ENCODE peak calls at places on chromosomes 4 and X, in six cellular contexts. A is activated T-cell treated with anti-CD3 and anti-CD28 coated beads, Interleukin-2, amount 50 U/mL, for 48 hours; R is endothelial cell; C is germinal center; J is endothelial cell of umbilical vein; N is islet precursor cell. V is an unnamed sample.

GRCh38 chr4:74120086-74120485 is 21.1 kb upstream of the CXCL2 start:
- DNase-seq in R (no peak), A (no peak), C (no peak), N (no peak), J (no peak), V (no peak)

GRCh38 chr4:161767116-161767515 is 396.7 kb downstream of the FSTL5 start:
- DNase-seq in R (no peak), J (no peak), A (no peak), C (no peak), N (no peak), V (no peak)

GRCh38 chrX:37652053-37652452 is 33.5 kb upstream of the XK start:
- DNase-seq in C (no peak), J (no peak), N (no peak), A (no peak), R (no peak), V (no peak)

GRCh38 chr4:187236491-187236890 is 512.8 kb upstream of the FAT1 start:
- DNase-seq in N (no peak), J (no peak), R (no peak), C (no peak), A (no peak), V (peak; percentile 73)

GRCh38 chr4:147480891-147481576 is at the start of gene EDNRA:
- DNase-seq in R (peak; percentile 51), N (peak; percentile 79), J (no peak), A (no peak), C (no peak), V (no peak)

GRCh38 chr4:15396157-15396800 is 31.6 kb upstream of the C1QTNF7 start:
- DNase-seq in R (peak; percentile 54), J (peak; percentile 45), C (peak; percentile 57), A (peak; percentile 67), N (peak; percentile 76), V (peak; percentile 35)

GRCh38 chrX:152989292-152989658 is 4.6 kb downstream of the PNMA5 start:
- DNase-seq in R (no peak), A (no peak), N (no peak), C (peak; percentile 14), J (no peak), V (no peak)

GRCh38 chrX:149837639-149838038 is 43.3 kb upstream of the MAGEA8 start:
- DNase-seq in R (no peak), A (no peak), C (no peak), J (no peak), N (no peak), V (no peak)

GRCh38 chrX:63713510-63713909 is 71.5 kb downstream of the ARHGEF9 start:
- DNase-seq in N (peak; percentile 84), J (peak; percentile 29), A (no peak), R (no peak), C (no peak), V (no peak)

GRCh38 chrX:95332530-95332929 is 1352.1 kb upstream of the DIAPH2 start:
- DNase-seq in R (no peak), C (no peak), A (no peak), J (no peak), N (peak; percentile 64), V (no peak)

GRCh38 chrX:102712216-102712966 is at the start of gene GPRASP2:
- DNase-seq in N (peak; percentile 58), A (peak; percentile 35), C (no peak), J (peak; percentile 19), R (peak; percentile 36), V (peak; percentile 44)

GRCh38 chrX:148223361-148223760 is 242.2 kb downstream of the FMR1NB start:
- DNase-seq in R (no peak), A (no peak), C (no peak), N (no peak), J (peak; percentile 51), V (no peak)

V was measured in trophoblast cell.